ENCODE peak calls at places on chromosomes 7 and 10, in ten cellular contexts. One of them, this sample, is unnamed.

GRCh38 chr10:42960491-42961155 is 116.2 kb upstream of the RET start:
- DNase-seq in astrocyte: no peak
- DNase-seq in T-helper 2 cell: no peak
- DNase-seq in mammary epithelial cell: peak
- DNase-seq in AG10803: peak
- DNase-seq in Right ventricle myocardium superior: peak
- DNase-seq in HS-5: peak
- DNase-seq in neuronal stem cell: no peak
- DNase-seq in activated naive CD4-positive, alpha-beta T cell treated with anti-CD3 and anti-CD28 coated beads, Interleukin-2, amount 50 U/mL, for 72 hours: no peak
- DNase-seq in fibroblast of pulmonary artery: no peak
- DNase-seq in this sample: no peak

GRCh38 chr10:60206735-60207134 is 182.9 kb downstream of the ANK3 start:
- DNase-seq in astrocyte: peak
- DNase-seq in T-helper 2 cell: no peak
- DNase-seq in mammary epithelial cell: peak
- DNase-seq in AG10803: no peak
- DNase-seq in Right ventricle myocardium superior: no peak
- DNase-seq in HS-5: no peak
- DNase-seq in neuronal stem cell: no peak
- DNase-seq in activated naive CD4-positive, alpha-beta T cell treated with anti-CD3 and anti-CD28 coated beads, Interleukin-2, amount 50 U/mL, for 72 hours: no peak
- DNase-seq in fibroblast of pulmonary artery: peak
- DNase-seq in this sample: peak

GRCh38 chr10:33257439-33257838 is 77.0 kb downstream of the NRP1 start:
- DNase-seq in astrocyte: no peak
- DNase-seq in T-helper 2 cell: no peak
- DNase-seq in mammary epithelial cell: no peak
- DNase-seq in AG10803: no peak
- DNase-seq in Right ventricle myocardium superior: no peak
- DNase-seq in HS-5: no peak
- DNase-seq in neuronal stem cell: no peak
- DNase-seq in activated naive CD4-positive, alpha-beta T cell treated with anti-CD3 and anti-CD28 coated beads, Interleukin-2, amount 50 U/mL, for 72 hours: no peak
- DNase-seq in fibroblast of pulmonary artery: no peak
- DNase-seq in this sample: no peak

GRCh38 chr10:10915215-10915614 is 102.5 kb upstream of the CELF2 start:
- DNase-seq in astrocyte: no peak
- DNase-seq in T-helper 2 cell: no peak
- DNase-seq in mammary epithelial cell: no peak
- DNase-seq in AG10803: no peak
- DNase-seq in Right ventricle myocardium superior: no peak
- DNase-seq in HS-5: no peak
- DNase-seq in neuronal stem cell: no peak
- DNase-seq in activated naive CD4-positive, alpha-beta T cell treated with anti-CD3 and anti-CD28 coated beads, Interleukin-2, amount 50 U/mL, for 72 hours: no peak
- DNase-seq in fibroblast of pulmonary artery: no peak
- DNase-seq in this sample: no peak

GRCh38 chr7:47538846-47539311 is 43.0 kb downstream of the TNS3 start:
- DNase-seq in astrocyte: no peak
- DNase-seq in T-helper 2 cell: no peak
- DNase-seq in mammary epithelial cell: no peak
- DNase-seq in AG10803: no peak
- DNase-seq in Right ventricle myocardium superior: no peak
- DNase-seq in HS-5: no peak
- DNase-seq in neuronal stem cell: no peak
- DNase-seq in activated naive CD4-positive, alpha-beta T cell treated with anti-CD3 and anti-CD28 coated beads, Interleukin-2, amount 50 U/mL, for 72 hours: no peak
- DNase-seq in fibroblast of pulmonary artery: no peak
- DNase-seq in this sample: no peak

GRCh38 chr7:136640977-136641376 is 227.5 kb upstream of the CHRM2 start:
- DNase-seq in astrocyte: no peak
- DNase-seq in T-helper 2 cell: no peak
- DNase-seq in mammary epithelial cell: no peak
- DNase-seq in AG10803: no peak
- DNase-seq in Right ventricle myocardium superior: no peak
- DNase-seq in HS-5: no peak
- DNase-seq in neuronal stem cell: no peak
- DNase-seq in activated naive CD4-positive, alpha-beta T cell treated with anti-CD3 and anti-CD28 coated beads, Interleukin-2, amount 50 U/mL, for 72 hours: no peak
- DNase-seq in fibroblast of pulmonary artery: no peak
- DNase-seq in this sample: no peak

GRCh38 chr10:24904830-24905229 is 47.6 kb downstream of the PRTFDC1 start:
- DNase-seq in astrocyte: no peak
- DNase-seq in T-helper 2 cell: no peak
- DNase-seq in mammary epithelial cell: no peak
- DNase-seq in AG10803: no peak
- DNase-seq in Right ventricle myocardium superior: no peak
- DNase-seq in HS-5: no peak
- DNase-seq in neuronal stem cell: no peak
- DNase-seq in activated naive CD4-positive, alpha-beta T cell treated with anti-CD3 and anti-CD28 coated beads, Interleukin-2, amount 50 U/mL, for 72 hours: no peak
- DNase-seq in fibroblast of pulmonary artery: no peak
- DNase-seq in this sample: peak

GRCh38 chr10:16787361-16787791 is 29.8 kb downstream of the RSU1 start:
- DNase-seq in astrocyte: no peak
- DNase-seq in T-helper 2 cell: peak
- DNase-seq in mammary epithelial cell: no peak
- DNase-seq in AG10803: no peak
- DNase-seq in Right ventricle myocardium superior: no peak
- DNase-seq in HS-5: no peak
- DNase-seq in neuronal stem cell: no peak
- DNase-seq in activated naive CD4-positive, alpha-beta T cell treated with anti-CD3 and anti-CD28 coated beads, Interleukin-2, amount 50 U/mL, for 72 hours: peak
- DNase-seq in fibroblast of pulmonary artery: no peak
- DNase-seq in this sample: no peak

GRCh38 chr7:141076377-141076776 is 2.5 kb downstream of the TMEM178B start:
- DNase-seq in astrocyte: no peak
- DNase-seq in T-helper 2 cell: no peak
- DNase-seq in mammary epithelial cell: no peak
- DNase-seq in AG10803: no peak
- DNase-seq in Right ventricle myocardium superior: no peak
- DNase-seq in HS-5: no peak
- DNase-seq in neuronal stem cell: peak
- DNase-seq in activated naive CD4-positive, alpha-beta T cell treated with anti-CD3 and anti-CD28 coated beads, Interleukin-2, amount 50 U/mL, for 72 hours: no peak
- DNase-seq in fibroblast of pulmonary artery: no peak
- DNase-seq in this sample: no peak

GRCh38 chr7:128879939-128880746 is 17.5 kb downstream of the ATP6V1F start:
- DNase-seq in astrocyte: peak
- DNase-seq in T-helper 2 cell: no peak
- DNase-seq in mammary epithelial cell: peak
- DNase-seq in AG10803: peak
- DNase-seq in Right ventricle myocardium superior: peak
- DNase-seq in HS-5: no peak
- DNase-seq in neuronal stem cell: peak
- DNase-seq in activated naive CD4-positive, alpha-beta T cell treated with anti-CD3 and anti-CD28 coated beads, Interleukin-2, amount 50 U/mL, for 72 hours: no peak
- DNase-seq in fibroblast of pulmonary artery: peak
- DNase-seq in this sample: peak

GRCh38 chr7:142248-142955 is 50.0 kb upstream of the FAM20C start:
- DNase-seq in astrocyte: no peak
- DNase-seq in T-helper 2 cell: no peak
- DNase-seq in mammary epithelial cell: no peak
- DNase-seq in AG10803: peak
- DNase-seq in Right ventricle myocardium superior: peak
- DNase-seq in HS-5: no peak
- DNase-seq in neuronal stem cell: no peak
- DNase-seq in activated naive CD4-positive, alpha-beta T cell treated with anti-CD3 and anti-CD28 coated beads, Interleukin-2, amount 50 U/mL, for 72 hours: no peak
- DNase-seq in fibroblast of pulmonary artery: no peak
- DNase-seq in this sample: peak

GRCh38 chr10:51653025-51653424 is 46.4 kb downstream of the CSTF2T start:
- DNase-seq in astrocyte: no peak
- DNase-seq in T-helper 2 cell: no peak
- DNase-seq in mammary epithelial cell: no peak
- DNase-seq in AG10803: peak
- DNase-seq in Right ventricle myocardium superior: no peak
- DNase-seq in HS-5: no peak
- DNase-seq in neuronal stem cell: no peak
- DNase-seq in activated naive CD4-positive, alpha-beta T cell treated with anti-CD3 and anti-CD28 coated beads, Interleukin-2, amount 50 U/mL, for 72 hours: no peak
- DNase-seq in fibroblast of pulmonary artery: peak
- DNase-seq in this sample: no peak

This sample was measured in small intestine.